ENCODE peak calls at places on chromosome 13, in six cellular contexts. E is neural progenitor cell; A is adrenal gland; B is heart right ventricle; H is psoas muscle; S is CD8-positive, alpha-beta T cell. Z is an unnamed sample.

GRCh38 chr13:100646030-100646673 is 28.4 kb downstream of the TMTC4 start:
- DNase-seq in E (peak; percentile 59), A (no peak), B (no peak), H (no peak), S (no peak), Z (peak; percentile 21)

GRCh38 chr13:43388282-43389034 is 365.1 kb downstream of the DNAJC15 start:
- DNase-seq in E (no peak), A (no peak), B (no peak), H (no peak), S (no peak), Z (no peak)

GRCh38 chr13:99856021-99856420 is 115.5 kb downstream of the ZIC5 start:
- DNase-seq in E (no peak), A (no peak), B (no peak), H (no peak), S (no peak), Z (peak; percentile 34)

GRCh38 chr13:106919638-106920037 is 351.7 kb upstream of the ARGLU1 start:
- DNase-seq in E (peak; percentile 63), A (peak; percentile 74), B (peak; percentile 64), H (peak; percentile 65), S (no peak), Z (no peak)

GRCh38 chr13:34430294-34430693 is 511.8 kb upstream of the NBEA start:
- DNase-seq in E (no peak), A (no peak), B (no peak), H (no peak), S (no peak), Z (no peak)

GRCh38 chr13:75299206-75299605 is 182.8 kb downstream of the TBC1D4 start:
- DNase-seq in E (peak; percentile 72), A (no peak), B (no peak), H (no peak), S (no peak), Z (no peak)

GRCh38 chr13:110044521-110045200 is 258.3 kb upstream of the IRS2 start:
- DNase-seq in E (peak; percentile 24), A (no peak), B (no peak), H (no peak), S (no peak), Z (no peak)

GRCh38 chr13:98565726-98566577 is 11.0 kb downstream of the STK24 start:
- DNase-seq in E (no peak), A (no peak), B (peak; percentile 55), H (peak; percentile 70), S (no peak), Z (no peak)

GRCh38 chr13:21435710-21436151 is 23.4 kb downstream of the ZDHHC20 start:
- DNase-seq in E (no peak), A (peak; percentile 89), B (peak; percentile 45), H (no peak), S (peak; percentile 39), Z (peak; percentile 51)

GRCh38 chr13:98869408-98870090 is 108.3 kb downstream of the DOCK9 start:
- DNase-seq in E (no peak), A (peak; percentile 76), B (peak; percentile 40), H (no peak), S (no peak), Z (peak; percentile 52)

GRCh38 chr13:35219021-35219420 is 257.5 kb downstream of the MAB21L1 start:
- DNase-seq in E (no peak), A (no peak), B (no peak), H (no peak), S (no peak), Z (no peak)

GRCh38 chr13:110521946-110522345 is 39.6 kb downstream of the RAB20 start:
- DNase-seq in E (no peak), A (no peak), B (no peak), H (no peak), S (no peak), Z (no peak)

GRCh38 chr13:97934590-97934989 is 18.9 kb upstream of the IPO5 start:
- DNase-seq in E (peak; percentile 28), A (no peak), B (no peak), H (no peak), S (no peak), Z (no peak)

GRCh38 chr13:99978781-99979452 is 2.7 kb upstream of the ZIC2 start:
- DNase-seq in E (peak; percentile 92), A (peak; percentile 24), B (no peak), H (peak; percentile 48), S (no peak), Z (no peak)

GRCh38 chr13:83377486-83377885 is 504.8 kb downstream of the SLITRK1 start:
- DNase-seq in E (no peak), A (no peak), B (no peak), H (no peak), S (no peak), Z (no peak)

GRCh38 chr13:60431108-60431700 is 34.2 kb downstream of the TDRD3 start:
- DNase-seq in E (peak; percentile 59), A (no peak), B (no peak), H (no peak), S (no peak), Z (no peak)

GRCh38 chr13:24452044-24452443 is 60.5 kb downstream of the PARP4 start:
- DNase-seq in E (no peak), A (no peak), B (no peak), H (no peak), S (no peak), Z (no peak)

GRCh38 chr13:91242652-91243051 is 104.8 kb upstream of the MIR17HG start:
- DNase-seq in E (no peak), A (no peak), B (no peak), H (no peak), S (no peak), Z (no peak)

DNA sequence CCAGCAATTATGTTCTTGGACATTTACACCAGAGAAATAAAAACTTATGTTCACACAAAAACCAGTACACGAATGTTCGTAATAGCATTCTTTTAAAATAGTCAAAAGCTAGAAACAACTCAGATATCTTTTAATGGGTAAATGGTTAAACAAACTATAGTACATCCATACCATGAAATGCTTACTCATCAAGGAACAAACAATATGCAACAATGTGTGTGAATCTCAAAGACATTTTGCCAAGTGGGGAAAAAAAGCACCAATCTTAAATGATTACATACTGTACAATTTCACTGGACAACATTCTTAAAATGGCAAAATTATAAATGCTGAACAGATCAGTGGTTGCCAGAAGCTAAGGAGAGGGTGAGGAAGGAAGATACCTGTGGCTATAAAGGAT is 36.6 kb downstream of the MYCBP2 start:
- DNase-seq in E (no peak), A (no peak), B (no peak), H (no peak), S (no peak), Z (no peak)
- H3K36me3 ChIP-seq in E (no peaks in the 10 kb centered on the region), A (no peaks in the 10 kb centered on the region), B (peaks cover 28% of the 10 kb centered on the region), H (peaks cover 60% of the 10 kb centered on the region), S (peaks cover 15% of the 10 kb centered on the region), Z (peaks cover 30% of the 10 kb centered on the region)

GRCh38 chr13:52669677-52670076 is 17.0 kb downstream of the SUGT1 start:
- DNase-seq in E (no peak), A (no peak), B (no peak), H (no peak), S (no peak), Z (no peak)
- H3K36me3 ChIP-seq in E (peaks cover 9% of the 10 kb centered on the region), A (peaks cover 33% of the 10 kb centered on the region), B (peaks cover 25% of the 10 kb centered on the region), H (peaks cover 78% of the 10 kb centered on the region), S (peaks cover 3% of the 10 kb centered on the region), Z (peaks cover 55% of the 10 kb centered on the region)

GRCh38 chr13:30647824-30648521 is 30.3 kb downstream of the USPL1 start:
- DNase-seq in E (no peak), A (no peak), B (no peak), H (no peak), S (no peak), Z (no peak)
- H3K36me3 ChIP-seq in E (peaks cover 14% of the 10 kb centered on the region), A (peaks cover 53% of the 10 kb centered on the region), B (peaks cover 30% of the 10 kb centered on the region), H (peaks cover 58% of the 10 kb centered on the region), S (peaks cover 32% of the 10 kb centered on the region), Z (peaks cover 45% of the 10 kb centered on the region)

GRCh38 chr13:49208619-49209018 is 11.5 kb upstream of the MLNR start:
- DNase-seq in E (no peak), A (no peak), B (no peak), H (no peak), S (no peak), Z (no peak)

GRCh38 chr13:49210114-49210513 is 10.0 kb upstream of the MLNR start:
- DNase-seq in E (no peak), A (no peak), B (no peak), H (no peak), S (no peak), Z (no peak)

GRCh38 chr13:49210669-49211068 is 9.5 kb upstream of the MLNR start:
- DNase-seq in E (no peak), A (no peak), B (no peak), H (no peak), S (no peak), Z (no peak)

GRCh38 chr13:49206641-49207040 is 13.5 kb upstream of the MLNR start:
- DNase-seq in E (no peak), A (no peak), B (no peak), H (no peak), S (no peak), Z (no peak)
- H3K36me3 ChIP-seq in E (peaks cover 16% of the 10 kb centered on the region), A (peaks cover 50% of the 10 kb centered on the region), B (peaks cover 19% of the 10 kb centered on the region), H (peaks cover 86% of the 10 kb centered on the region), S (peaks cover 37% of the 10 kb centered on the region), Z (peaks cover 56% of the 10 kb centered on the region)

DNA sequence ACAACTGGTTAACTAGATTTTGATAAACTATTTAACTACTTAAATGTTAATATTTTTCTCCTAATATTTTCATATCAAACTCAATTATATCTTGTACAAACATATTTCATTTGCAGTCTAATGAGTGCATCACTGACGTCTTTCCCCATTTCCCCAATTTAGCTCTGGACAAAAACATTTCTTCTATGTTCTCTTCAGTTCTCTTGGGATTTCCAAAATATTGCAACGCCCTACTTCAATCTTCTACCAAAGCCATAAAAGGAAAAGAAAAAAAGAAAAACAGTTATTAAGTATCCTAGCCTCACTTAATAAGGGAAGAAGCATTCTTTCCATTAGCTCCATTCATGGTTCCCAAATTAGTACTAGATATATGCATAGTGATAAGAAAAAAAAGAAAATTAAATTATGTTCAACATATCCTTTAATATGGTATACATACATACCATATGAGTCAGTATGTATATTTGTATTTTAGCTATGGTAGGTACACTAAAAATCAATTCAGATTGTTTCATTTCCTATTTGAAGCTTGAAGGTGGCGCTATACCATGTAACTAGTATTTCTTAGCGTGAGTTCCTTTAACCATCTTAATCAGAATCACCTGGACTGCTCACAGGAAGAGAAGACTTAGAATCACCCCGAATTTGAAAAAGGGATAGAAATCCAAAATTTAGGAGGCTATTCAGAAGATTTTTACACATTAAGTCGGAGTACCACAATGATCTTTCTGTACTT is 9.9 kb downstream of the FBXL3 start:
- DNase-seq in E (no peak), A (no peak), B (no peak), H (no peak), S (no peak), Z (no peak)
- H3K36me3 ChIP-seq in E (peaks cover 3% of the 10 kb centered on the region), A (peaks cover 56% of the 10 kb centered on the region), B (peaks cover 28% of the 10 kb centered on the region), H (peaks cover 65% of the 10 kb centered on the region), S (peaks cover 42% of the 10 kb centered on the region), Z (peaks cover 68% of the 10 kb centered on the region)

GRCh38 chr13:102617697-102618350 is 21.0 kb downstream of the TPP2 start:
- DNase-seq in E (no peak), A (no peak), B (no peak), H (no peak), S (no peak), Z (no peak)

GRCh38 chr13:102620512-102620911 is 23.7 kb downstream of the TPP2 start:
- DNase-seq in E (no peak), A (peak; percentile 70), B (no peak), H (no peak), S (no peak), Z (no peak)
- H3K36me3 ChIP-seq in E (peaks cover 18% of the 10 kb centered on the region), A (peaks cover 46% of the 10 kb centered on the region), B (peaks cover 43% of the 10 kb centered on the region), H (peaks cover 91% of the 10 kb centered on the region), S (peaks cover 48% of the 10 kb centered on the region), Z (peaks cover 80% of the 10 kb centered on the region)

GRCh38 chr13:26327905-26328304 is 74.0 kb downstream of the CDK8 start:
- DNase-seq in E (no peak), A (no peak), B (no peak), H (no peak), S (no peak), Z (no peak)
- H3K36me3 ChIP-seq in E (no peaks in the 10 kb centered on the region), A (no peaks in the 10 kb centered on the region), B (no peaks in the 10 kb centered on the region), H (no peaks in the 10 kb centered on the region), S (no peaks in the 10 kb centered on the region), Z (no peaks in the 10 kb centered on the region)

Z was measured in SJSA1.